ENCODE peak calls at places on chromosomes 11 and 22, in seven cellular contexts. I, Q, E, J, N, Z and O are unnamed samples.

GRCh38 chr11:77183421-77183984 is 55.5 kb downstream of the MYO7A start:
- DNase-seq in I (no peak), Q (no peak), E (no peak), J (no peak), N (no peak), Z (no peak), O (no peak)

GRCh38 chr11:76579047-76579751 is 91.3 kb downstream of the LRRC32 start:
- DNase-seq in I (peak), Q (peak), E (no peak), J (no peak), N (no peak), Z (no peak), O (peak)

GRCh38 chr11:22244986-22245592 is 52.2 kb downstream of the ANO5 start:
- DNase-seq in I (peak), Q (peak), E (peak), J (peak), N (peak), Z (peak), O (no peak)

GRCh38 chr11:6817668-6818067 is 18.2 kb upstream of the OR6A2 start:
- DNase-seq in I (peak), Q (no peak), E (peak), J (no peak), N (no peak), Z (no peak), O (peak)

GRCh38 chr11:34614334-34615113 is 6.4 kb upstream of the EHF start:
- DNase-seq in I (no peak), Q (no peak), E (peak), J (peak), N (no peak), Z (no peak), O (no peak)

GRCh38 chr11:66277475-66278391 is at the start of gene CNIH2:
- DNase-seq in I (peak), Q (peak), E (no peak), J (no peak), N (peak), Z (no peak), O (peak)

GRCh38 chr11:81772161-81772560 is 961.5 kb downstream of the FAM181B start:
- DNase-seq in I (peak), Q (no peak), E (no peak), J (peak), N (no peak), Z (no peak), O (no peak)

GRCh38 chr11:2943711-2944118 is 14.5 kb upstream of the PHLDA2 start:
- DNase-seq in I (no peak), Q (no peak), E (no peak), J (no peak), N (no peak), Z (no peak), O (no peak)

GRCh38 chr11:26949846-26950245 is 44.1 kb upstream of the FIBIN start:
- DNase-seq in I (no peak), Q (no peak), E (peak), J (no peak), N (no peak), Z (no peak), O (peak)

GRCh38 chr11:72755794-72756285 is 3.6 kb upstream of the ARAP1 start:
- DNase-seq in I (no peak), Q (no peak), E (no peak), J (no peak), N (no peak), Z (no peak), O (peak)

GRCh38 chr11:75762885-75763284 is 5.7 kb upstream of the DGAT2 start:
- DNase-seq in I (no peak), Q (no peak), E (peak), J (no peak), N (no peak), Z (no peak), O (peak)

GRCh38 chr11:43852057-43852636 is 28.5 kb upstream of the ALKBH3 start:
- DNase-seq in I (peak), Q (peak), E (peak), J (peak), N (peak), Z (peak), O (peak)

GRCh38 chr11:35907648-35908431 is 36.0 kb upstream of the LDLRAD3 start:
- DNase-seq in I (no peak), Q (no peak), E (peak), J (peak), N (peak), Z (peak), O (no peak)

GRCh38 chr22:44625981-44626687 is 75.9 kb upstream of the PRR5 start:
- DNase-seq in I (peak), Q (peak), E (peak), J (no peak), N (peak), Z (peak), O (peak)

GRCh38 chr22:41928416-41929157 is 2.0 kb upstream of the TNFRSF13C start:
- DNase-seq in I (peak), Q (no peak), E (no peak), J (no peak), N (no peak), Z (no peak), O (peak)

GRCh38 chr22:45911601-45912271 is 65.2 kb downstream of the WNT7B start:
- DNase-seq in I (no peak), Q (no peak), E (no peak), J (no peak), N (peak), Z (no peak), O (no peak)

GRCh38 chr11:23903044-23903704 is 593.7 kb upstream of the LUZP2 start:
- DNase-seq in I (no peak), Q (no peak), E (peak), J (peak), N (no peak), Z (no peak), O (no peak)

GRCh38 chr22:23835773-23836144 is 3.0 kb downstream of the DERL3 start:
- DNase-seq in I (no peak), Q (no peak), E (no peak), J (no peak), N (no peak), Z (no peak), O (no peak)

GRCh38 chr22:23836692-23837495 is 1.9 kb downstream of the DERL3 start:
- DNase-seq in I (no peak), Q (no peak), E (no peak), J (no peak), N (no peak), Z (no peak), O (no peak)

GRCh38 chr22:23834830-23835772 is 3.7 kb downstream of the DERL3 start:
- DNase-seq in I (no peak), Q (no peak), E (no peak), J (no peak), N (no peak), Z (no peak), O (no peak)

GRCh38 chr22:23837496-23837859 is 1.3 kb downstream of the DERL3 start:
- DNase-seq in I (no peak), Q (no peak), E (no peak), J (no peak), N (no peak), Z (no peak), O (no peak)

GRCh38 chr22:23836281-23836680 is 2.5 kb downstream of the DERL3 start:
- DNase-seq in I (no peak), Q (no peak), E (no peak), J (no peak), N (no peak), Z (no peak), O (no peak)
- H3K4me2 ChIP-seq in I (no peak), Q (no peak), E (no peak), J (no peak), N (no peak), Z (no peak), O (no peak)

DNA sequence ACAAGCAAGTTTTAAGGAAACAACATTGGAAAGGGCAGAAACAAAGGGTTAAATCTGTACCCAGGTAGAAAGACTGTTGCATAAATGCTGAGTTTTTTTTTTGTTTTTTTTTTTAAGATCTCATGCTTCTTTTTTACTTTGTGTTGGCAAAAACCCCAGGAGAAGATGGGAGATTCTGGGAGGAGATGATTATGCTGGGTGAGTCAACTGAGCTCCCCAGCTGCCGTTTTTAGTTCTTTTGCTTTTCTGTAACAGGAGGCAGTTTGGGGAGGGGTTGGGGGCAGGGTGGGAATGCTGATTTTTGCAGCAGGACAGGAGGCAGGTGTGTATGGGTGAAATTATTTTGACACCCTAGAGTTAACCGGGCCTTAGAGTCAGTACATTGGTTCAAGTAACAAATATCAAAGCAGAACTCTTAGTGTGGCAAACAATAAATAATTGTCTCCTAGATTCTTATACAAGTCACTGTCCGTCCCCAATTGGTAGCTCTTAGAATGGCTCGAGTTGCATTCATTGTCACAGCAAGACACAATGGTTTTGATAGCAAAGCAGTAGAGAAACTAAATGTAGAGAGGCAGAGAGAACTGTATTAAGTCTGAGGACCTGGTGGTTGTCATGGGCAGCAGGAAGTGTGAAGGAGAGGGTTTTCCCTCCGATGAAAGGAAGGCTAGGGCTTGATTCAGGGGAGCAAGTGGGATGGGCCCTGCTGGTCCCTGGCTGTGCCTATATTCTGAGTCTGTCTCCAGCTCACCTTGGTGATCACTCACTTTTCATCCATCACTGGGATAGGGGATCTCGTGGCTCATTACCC is 36.7 kb downstream of the RCOR2 start:
- DNase-seq in I (no peak), Q (no peak), E (peak), J (peak), N (no peak), Z (no peak), O (peak)
- H3K4me2 ChIP-seq in I (peak), Q (no peak), E (peak), J (peak), N (peak), Z (no peak), O (peak)

DNA sequence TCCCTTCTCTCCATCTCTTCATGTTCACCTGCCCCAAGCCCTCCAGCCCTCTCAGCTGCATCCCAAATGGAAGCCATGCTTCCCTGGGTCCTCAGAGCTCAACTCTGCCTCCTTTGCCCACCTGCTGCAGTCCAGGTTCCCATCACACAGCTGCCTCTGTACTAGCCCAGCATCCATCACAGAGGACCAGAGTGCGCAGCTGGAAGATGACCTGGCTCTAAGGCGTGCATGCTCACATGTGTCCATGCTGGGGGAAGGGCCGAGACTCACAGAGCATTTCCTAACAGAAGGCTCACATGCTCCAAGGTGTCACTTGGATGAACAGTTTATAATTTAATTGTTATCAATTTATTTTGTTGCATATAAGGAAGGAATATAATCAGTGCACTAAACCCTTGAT is 180.4 kb upstream of the E2F8 start:
- DNase-seq in I (no peak), Q (no peak), E (no peak), J (no peak), N (no peak), Z (no peak), O (no peak)
- H3K4me2 ChIP-seq in I (no peak), Q (no peak), E (no peak), J (no peak), N (no peak), Z (no peak), O (no peak)

DNA sequence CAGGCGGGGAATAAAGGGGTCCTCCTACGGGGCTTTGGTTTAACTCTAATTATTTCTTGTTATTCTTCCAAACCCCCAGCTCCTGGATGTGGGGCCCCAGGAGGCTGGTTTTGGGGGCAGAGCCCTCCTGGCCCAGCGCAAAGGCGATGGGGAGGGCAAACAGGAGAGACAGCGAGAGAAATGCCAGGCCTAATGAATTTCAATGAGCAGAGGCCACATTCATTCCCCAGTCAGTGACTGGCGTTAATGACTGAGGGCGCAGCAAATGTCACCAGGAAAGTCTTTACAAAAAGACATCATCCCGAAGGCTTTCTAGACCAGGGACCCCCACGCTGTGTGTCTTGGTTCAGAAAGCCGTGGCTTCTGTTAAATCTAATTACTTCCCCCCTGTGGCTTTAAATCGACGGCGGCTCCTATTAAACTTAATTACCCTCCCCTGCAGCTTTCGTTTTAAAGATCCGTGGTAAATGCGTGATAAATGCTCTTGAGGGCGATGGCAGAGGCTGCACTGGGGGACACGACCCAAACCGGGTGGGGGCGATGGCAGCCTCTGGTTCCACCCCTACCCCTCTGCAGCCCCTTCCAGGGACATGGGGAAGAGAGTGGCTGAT is 1.5 kb upstream of the FGF19 start:
- DNase-seq in I (no peak), Q (no peak), E (no peak), J (no peak), N (no peak), Z (no peak), O (peak)
- H3K4me2 ChIP-seq in I (peak), Q (no peak), E (no peak), J (peak), N (peak), Z (no peak), O (no peak)

GRCh38 chr22:40727607-40728325 is 48.5 kb downstream of the MCHR1 start:
- DNase-seq in I (no peak), Q (no peak), E (no peak), J (no peak), N (no peak), Z (no peak), O (no peak)

GRCh38 chr22:40733919-40734318 is 54.6 kb downstream of the MCHR1 start:
- DNase-seq in I (no peak), Q (no peak), E (no peak), J (no peak), N (no peak), Z (no peak), O (no peak)

GRCh38 chr22:40729284-40729683 is 50.0 kb downstream of the MCHR1 start:
- DNase-seq in I (no peak), Q (no peak), E (no peak), J (no peak), N (no peak), Z (no peak), O (no peak)

GRCh38 chr22:40728731-40729189 is 49.5 kb downstream of the MCHR1 start:
- DNase-seq in I (no peak), Q (no peak), E (no peak), J (peak), N (no peak), Z (no peak), O (no peak)

DNA sequence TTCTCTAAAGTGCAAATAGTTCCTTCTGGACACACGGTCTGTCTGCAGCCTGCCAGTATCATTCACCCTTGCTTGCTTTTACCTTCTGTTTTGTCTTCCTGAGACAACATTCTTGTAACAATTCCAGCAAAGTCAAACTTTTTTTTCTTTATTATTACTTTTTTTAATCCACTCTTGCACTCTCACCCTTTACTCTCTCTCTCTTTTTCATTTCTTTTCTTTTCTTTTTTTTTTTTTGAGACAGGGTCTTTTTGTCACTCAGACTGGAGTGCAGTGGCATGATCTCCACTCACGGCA is 53.7 kb downstream of the MCHR1 start:
- DNase-seq in I (no peak), Q (no peak), E (no peak), J (no peak), N (no peak), Z (no peak), O (no peak)
- H3K4me2 ChIP-seq in I (no peak), Q (no peak), E (no peak), J (no peak), N (peak), Z (peak), O (peak)

GRCh38 chr11:100706179-100706578 is 19.1 kb downstream of the ARHGAP42 start:
- DNase-seq in I (no peak), Q (no peak), E (peak), J (peak), N (no peak), Z (no peak), O (no peak)
- H3K4me2 ChIP-seq in I (no peak), Q (no peak), E (no peak), J (no peak), N (no peak), Z (no peak), O (no peak)

DNA sequence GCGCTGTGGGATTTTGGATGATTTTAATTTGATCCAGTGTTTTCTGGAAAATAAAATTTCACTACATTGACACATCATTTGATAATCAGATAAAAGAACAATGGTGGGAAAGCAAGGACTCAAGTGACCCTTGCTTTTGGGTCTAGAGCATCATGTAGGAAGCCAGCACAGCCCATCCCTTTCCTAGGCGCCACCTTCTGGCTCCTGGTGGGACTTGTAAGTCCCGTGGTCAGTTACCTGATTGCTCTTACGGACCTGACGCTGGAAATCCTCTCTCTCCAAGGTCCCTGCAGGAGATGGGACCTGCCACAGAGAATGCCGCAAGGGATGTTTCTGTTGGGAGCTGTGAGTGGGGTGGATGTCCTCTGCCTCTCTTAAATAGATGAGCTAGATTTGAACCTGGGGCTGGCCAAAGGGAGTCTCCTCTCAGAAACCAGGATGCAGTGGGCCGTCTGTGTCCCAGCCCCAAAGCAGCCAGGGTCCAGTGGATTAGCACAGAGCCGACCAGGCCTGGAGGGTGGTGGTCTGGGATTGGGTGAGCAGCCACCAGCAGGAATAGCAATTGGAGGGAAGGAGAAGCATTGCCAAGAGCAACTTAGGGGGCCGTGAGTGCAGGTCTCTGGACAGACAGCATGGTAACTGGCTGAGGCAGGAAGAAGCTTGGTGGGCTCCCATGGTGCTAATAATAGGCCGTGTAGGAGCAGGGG is 21.7 kb downstream of the TIMP3 start:
- DNase-seq in I (peak), Q (peak), E (peak), J (no peak), N (peak), Z (peak), O (no peak)
- H3K4me2 ChIP-seq in I (no peak), Q (no peak), E (no peak), J (no peak), N (no peak), Z (no peak), O (no peak)

GRCh38 chr11:63534895-63535461 is 1.6 kb upstream of the PLAAT4 start:
- DNase-seq in I (no peak), Q (no peak), E (no peak), J (no peak), N (no peak), Z (no peak), O (no peak)
- H3K4me2 ChIP-seq in I (no peak), Q (no peak), E (no peak), J (no peak), N (no peak), Z (no peak), O (no peak)